ENCODE peak calls at places on chromosome 2, in seven cellular contexts. C is fibroblast of mammary gland, K is RWPE1, T is NCI-H1105 treated with DMSO at 0.1 percent for 48 hours, J is T-cell, V is NAMALWA, U is endothelial cell. A is an unnamed sample.
A peak's percentile ranks its signal among the peaks of the same experiment; 100 is the strongest.

GRCh38 chr2:71892896-71893295 is 254.8 kb downstream of the CYP26B1 start:
- DNase-seq in C (no peak), K (no peak), T (no peak), J (no peak), V (no peak), U (no peak), A (no peak)

GRCh38 chr2:172103471-172104292 is 982 bp upstream of the DLX2 start:
- DNase-seq in C (peak; percentile 86), K (peak; percentile 86), T (peak; percentile 82), J (peak; percentile 51), V (peak; percentile 84), U (peak; percentile 96), A (peak; percentile 87)

GRCh38 chr2:31384351-31384750 is 30.2 kb downstream of the XDH start:
- DNase-seq in C (peak; percentile 95), K (peak; percentile 88), T (no peak), J (no peak), V (no peak), U (no peak), A (peak; percentile 80)

GRCh38 chr2:72744049-72744448 is 81.8 kb downstream of the EXOC6B start:
- DNase-seq in C (peak; percentile 66), K (no peak), T (no peak), J (no peak), V (no peak), U (no peak), A (no peak)

GRCh38 chr2:55176094-55176415 is 56.0 kb downstream of the CLHC1 start:
- DNase-seq in C (no peak), K (no peak), T (no peak), J (no peak), V (no peak), U (no peak), A (no peak)

GRCh38 chr2:203993560-203993959 is 57.0 kb downstream of the ICOS start:
- DNase-seq in C (no peak), K (no peak), T (no peak), J (no peak), V (no peak), U (no peak), A (no peak)

GRCh38 chr2:233453111-233453915 is 99.0 kb downstream of the DGKD start:
- DNase-seq in C (no peak), K (no peak), T (no peak), J (no peak), V (no peak), U (no peak), A (no peak)

GRCh38 chr2:150612957-150613710 is 125.7 kb upstream of the RND3 start:
- DNase-seq in C (no peak), K (no peak), T (no peak), J (no peak), V (no peak), U (no peak), A (no peak)

GRCh38 chr2:121501070-121501469 is 29.6 kb upstream of the RNU4ATAC start:
- DNase-seq in C (peak; percentile 95), K (peak; percentile 20), T (no peak), J (no peak), V (no peak), U (no peak), A (peak; percentile 43)

GRCh38 chr2:26483957-26484565 is 6.1 kb upstream of the OTOF start:
- DNase-seq in C (no peak), K (no peak), T (no peak), J (no peak), V (no peak), U (no peak), A (no peak)

GRCh38 chr2:37454851-37455762 is 110.7 kb downstream of the QPCT start:
- DNase-seq in C (peak; percentile 72), K (no peak), T (no peak), J (no peak), V (no peak), U (peak; percentile 13), A (no peak)

GRCh38 chr2:62306751-62307468 is 111.0 kb downstream of the B3GNT2 start:
- DNase-seq in C (no peak), K (peak; percentile 72), T (no peak), J (peak; percentile 28), V (peak; percentile 26), U (no peak), A (no peak)

GRCh38 chr2:239145601-239146000 is 255.2 kb downstream of the HDAC4 start:
- DNase-seq in C (no peak), K (no peak), T (no peak), J (no peak), V (no peak), U (no peak), A (no peak)

GRCh38 chr2:41940715-41941114 is 107.1 kb upstream of the PKDCC start:
- DNase-seq in C (no peak), K (no peak), T (no peak), J (no peak), V (no peak), U (no peak), A (no peak)

GRCh38 chr2:236017446-236017845 is 150.7 kb downstream of the GBX2 start:
- DNase-seq in C (no peak), K (no peak), T (no peak), J (no peak), V (no peak), U (no peak), A (no peak)

GRCh38 chr2:40213071-40213470 is 238.8 kb downstream of the SLC8A1 start:
- DNase-seq in C (peak; percentile 69), K (no peak), T (no peak), J (no peak), V (peak; percentile 16), U (no peak), A (peak; percentile 29)

GRCh38 chr2:240468300-240469238 is 33.1 kb downstream of the GPC1 start:
- DNase-seq in C (peak; percentile 15), K (no peak), T (no peak), J (no peak), V (no peak), U (no peak), A (peak; percentile 28)

GRCh38 chr2:12959935-12960334 is 243.2 kb downstream of the TRIB2 start:
- DNase-seq in C (no peak), K (no peak), T (no peak), J (no peak), V (no peak), U (no peak), A (no peak)

GRCh38 chr2:25362564-25363145 is 20.9 kb upstream of the DNMT3A start:
- DNase-seq in C (no peak), K (no peak), T (no peak), J (peak; percentile 52), V (peak; percentile 87), U (no peak), A (no peak)

GRCh38 chr2:24164416-24164973 is 10.4 kb upstream of the FAM228A start:
- DNase-seq in C (peak; percentile 36), K (peak; percentile 39), T (peak; percentile 6), J (peak; percentile 35), V (peak; percentile 69), U (peak; percentile 59), A (peak; percentile 20)

GRCh38 chr2:12091201-12091806 is 344.9 kb downstream of the LPIN1 start:
- DNase-seq in C (no peak), K (peak; percentile 20), T (no peak), J (no peak), V (no peak), U (no peak), A (no peak)

GRCh38 chr2:172427990-172428840 is 829 bp downstream of the ITGA6 start:
- DNase-seq in C (no peak), K (peak; percentile 34), T (peak; percentile 63), J (peak; percentile 61), V (peak; percentile 62), U (peak; percentile 38), A (peak; percentile 65)

A was measured in AG08396.